ENCODE peak calls at places on chromosomes 13 and 19, in five cellular contexts. N, M, I, T and C are unnamed samples.

GRCh38 chr13:31032574-31033095 is 100.2 kb downstream of the TEX26 start:
- ATAC-seq in I (no peak), N (no peak), T (no peak), M (peak; percentile 14), C (no peak)

GRCh38 chr13:114315074-114315785 is 927 bp downstream of the CHAMP1 start:
- ATAC-seq in N (no peak), T (no peak), M (no peak), I (no peak), C (no peak)

GRCh38 chr19:39193785-39194184 is 3.0 kb upstream of the NCCRP1 start:
- ATAC-seq in I (peak; percentile 48), T (peak; percentile 62), M (peak; percentile 43), N (peak; percentile 52), C (no peak)

GRCh38 chr19:30249911-30250310 is 122.3 kb upstream of the ZNF536 start:
- ATAC-seq in I (no peak), M (no peak), T (no peak), N (no peak), C (no peak)

GRCh38 chr19:6677924-6678689 is 8.1 kb upstream of the TNFSF14 start:
- ATAC-seq in I (peak; percentile 53), T (peak; percentile 51), M (peak; percentile 36), N (peak; percentile 53), C (no peak)

GRCh38 chr13:53010374-53011105 is 18.1 kb upstream of the OLFM4 start:
- ATAC-seq in N (no peak), T (peak; percentile 53), M (peak; percentile 93), I (no peak), C (no peak)

GRCh38 chr13:72390909-72391308 is 336.5 kb downstream of the MZT1 start:
- ATAC-seq in N (no peak), M (peak; percentile 92), T (no peak), I (no peak), C (no peak)

GRCh38 chr19:45632468-45633196 is 6.6 kb downstream of the EML2 start:
- ATAC-seq in I (peak; percentile 94), T (peak; percentile 88), N (peak; percentile 84), M (peak; percentile 95), C (peak; percentile 93)

GRCh38 chr19:32396046-32396652 is 9.4 kb upstream of the DPY19L3 start:
- ATAC-seq in N (no peak), I (no peak), T (no peak), M (peak; percentile 50), C (no peak)

GRCh38 chr19:1938071-1938470 is 2.9 kb upstream of the CSNK1G2 start:
- ATAC-seq in M (no peak), N (no peak), I (no peak), T (no peak), C (no peak)

GRCh38 chr19:38049105-38049649 is 142.2 kb downstream of the SIPA1L3 start:
- ATAC-seq in N (no peak), T (peak; percentile 34), M (peak; percentile 34), I (peak; percentile 46), C (no peak)

GRCh38 chr19:40280608-40281221 is 4.4 kb downstream of the AKT2 start:
- ATAC-seq in T (no peak), I (peak; percentile 16), N (no peak), M (peak; percentile 63), C (no peak)

GRCh38 chr13:112078879-112079526 is 12.1 kb downstream of the SOX1 start:
- ATAC-seq in N (no peak), M (no peak), T (no peak), I (no peak), C (no peak)